ENCODE peak calls at places on chromosomes 16 and 17, in seven cellular contexts. M is HepG2, R is trophoblast cell, P is mammary epithelial cell, Y is endothelial cell of umbilical vein, T is fibroblast of lung, N is MM.1S. G is an unnamed sample.

GRCh38 chr16:67967183-67967955 is 1.1 kb downstream of the SLC12A4 start:
- DNase-seq in T (no peak), Y (peak; percentile 37), R (peak; percentile 48), M (no peak), P (peak; percentile 40), N (peak; percentile 17), G (no peak)

GRCh38 chr16:14148569-14148968 is 77.5 kb downstream of the MRTFB start:
- DNase-seq in P (peak; percentile 41), Y (no peak), T (peak; percentile 58), R (no peak), M (no peak), N (no peak), G (no peak)

GRCh38 chr17:38566666-38567031 is 39.1 kb downstream of the SRCIN1 start:
- DNase-seq in P (no peak), R (no peak), Y (no peak), N (no peak), M (no peak), T (no peak), G (no peak)

GRCh38 chr16:15643453-15644305 is 725 bp upstream of the MARF1 start:
- DNase-seq in T (peak; percentile 60), N (peak; percentile 55), M (peak; percentile 84), Y (peak; percentile 73), R (peak; percentile 75), P (no peak), G (no peak)

GRCh38 chr16:80852261-80852872 is 48.0 kb upstream of the CDYL2 start:
- DNase-seq in R (peak; percentile 60), Y (peak; percentile 53), T (peak; percentile 17), M (peak; percentile 31), P (peak; percentile 2), N (peak; percentile 33), G (peak; percentile 39)

GRCh38 chr17:58468944-58469343 is 19.3 kb downstream of the HSF5 start:
- DNase-seq in R (no peak), N (no peak), M (no peak), P (no peak), Y (no peak), T (no peak), G (no peak)

GRCh38 chr16:68065716-68066305 is 19.4 kb upstream of the NFATC3 start:
- DNase-seq in T (peak; percentile 86), M (no peak), N (no peak), R (peak; percentile 83), P (no peak), Y (peak; percentile 57), G (no peak)

GRCh38 chr17:74280093-74280513 is 6.1 kb downstream of the DNAI2 start:
- DNase-seq in N (peak; percentile 17), R (peak; percentile 7), T (no peak), P (no peak), Y (no peak), M (no peak), G (no peak)

GRCh38 chr17:81386646-81387234 is 8.5 kb upstream of the BAHCC1 start:
- DNase-seq in R (no peak), Y (no peak), T (no peak), M (peak; percentile 45), P (no peak), N (no peak), G (no peak)

GRCh38 chr17:66951605-66951953 is 12.9 kb upstream of the CACNG4 start:
- DNase-seq in N (no peak), R (peak; percentile 69), P (no peak), M (no peak), Y (no peak), T (no peak), G (no peak)

GRCh38 chr17:79019631-79020584 is 4.1 kb upstream of the C1QTNF1 start:
- DNase-seq in R (peak; percentile 67), T (peak; percentile 59), P (peak; percentile 53), N (peak; percentile 67), M (peak; percentile 79), Y (peak; percentile 67), G (no peak)

GRCh38 chr16:19148189-19148588 is 19.9 kb upstream of the SYT17 start:
- DNase-seq in R (no peak), T (no peak), Y (no peak), N (no peak), M (no peak), P (no peak), G (no peak)

GRCh38 chr17:69326302-69327059 is 452 bp downstream of the ABCA5 start:
- DNase-seq in M (peak; percentile 7), T (peak; percentile 34), N (peak; percentile 34), Y (peak; percentile 56), P (peak; percentile 76), R (peak; percentile 45), G (no peak)

GRCh38 chr16:4176794-4177438 is 60.7 kb upstream of the ADCY9 start:
- DNase-seq in P (peak; percentile 66), T (peak; percentile 70), N (no peak), Y (no peak), M (peak; percentile 8), R (no peak), G (no peak)

GRCh38 chr17:82929676-82930042 is 89.8 kb upstream of the ZNF750 start:
- DNase-seq in Y (no peak), R (no peak), M (no peak), T (no peak), P (no peak), N (no peak), G (no peak)

GRCh38 chr17:81603846-81604610 is 32.9 kb downstream of the NPLOC4 start:
- DNase-seq in N (no peak), M (no peak), T (no peak), R (peak; percentile 90), P (no peak), Y (no peak), G (no peak)

GRCh38 chr17:43367588-43368242 is 31.1 kb upstream of the ARL4D start:
- DNase-seq in P (peak; percentile 99), M (peak; percentile 91), R (peak; percentile 94), N (peak; percentile 71), T (peak; percentile 94), Y (no peak), G (no peak)

GRCh38 chr17:45371414-45372324 is 54.8 kb upstream of the MAP3K14 start:
- DNase-seq in M (peak; percentile 89), R (peak; percentile 98), T (peak; percentile 98), Y (peak; percentile 93), N (no peak), P (peak; percentile 96), G (peak; percentile 87)

GRCh38 chr16:78528265-78528664 is 428.8 kb downstream of the WWOX start:
- DNase-seq in T (peak; percentile 40), Y (no peak), P (no peak), R (no peak), M (no peak), N (no peak), G (no peak)
- H3K9ac ChIP-seq in T (no peak overlapping the region), Y (no peak overlapping the region), P (no peak overlapping the region), R (no peak overlapping the region), M (no peak overlapping the region), N (no peak overlapping the region), G (no peak overlapping the region)

GRCh38 chr17:72336026-72336803 is 215.4 kb downstream of the SOX9 start:
- DNase-seq in M (no peak), N (no peak), P (no peak), R (no peak), T (peak; percentile 69), Y (no peak), G (no peak)
- H3K4me3 ChIP-seq in M (no peak overlapping the region), N (no peak overlapping the region), P (no peak overlapping the region), R (no peak overlapping the region), T (no peak overlapping the region), Y (no peak overlapping the region), G (no peak overlapping the region)

GRCh38 chr16:84943620-84944019 is 67.7 kb downstream of the ZDHHC7 start:
- DNase-seq in M (no peak), P (no peak), Y (no peak), N (no peak), R (no peak), T (no peak), G (no peak)

GRCh38 chr16:84948855-84949610 is 62.3 kb downstream of the ZDHHC7 start:
- DNase-seq in T (no peak), N (no peak), P (no peak), R (no peak), M (no peak), Y (no peak), G (no peak)

GRCh38 chr16:84947996-84948854 is 63.1 kb downstream of the ZDHHC7 start:
- DNase-seq in T (no peak), P (no peak), N (no peak), Y (no peak), M (no peak), R (no peak), G (no peak)

GRCh38 chr16:84949776-84950436 is 61.4 kb downstream of the ZDHHC7 start:
- DNase-seq in N (no peak), M (no peak), R (no peak), P (no peak), Y (no peak), T (no peak), G (no peak)

DNA sequence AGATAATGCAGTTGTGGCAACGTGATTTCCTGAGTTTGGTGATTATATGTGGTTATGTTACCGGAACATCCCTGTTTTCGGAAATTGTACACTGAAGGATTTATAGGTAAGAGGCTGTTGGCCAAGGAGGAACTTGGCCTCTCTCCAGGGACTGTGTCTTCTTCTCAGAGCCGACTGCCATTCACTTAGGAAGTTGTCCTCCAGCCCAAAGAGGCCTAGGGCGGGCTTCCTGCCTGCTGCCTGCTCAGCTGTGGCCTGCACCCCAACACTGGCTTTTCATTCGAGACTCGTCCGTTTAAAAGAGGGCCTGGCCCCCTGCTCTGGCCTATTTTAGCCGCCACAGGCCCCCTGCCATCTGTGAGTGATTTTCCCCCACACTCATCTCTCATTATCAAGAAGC is 64.3 kb downstream of the ZDHHC7 start:
- DNase-seq in T (no peak), P (no peak), R (no peak), Y (peak; percentile 18), M (no peak), N (no peak), G (no peak)
- H3K9ac ChIP-seq in T (no peak overlapping the region), P (no peak overlapping the region), R (no peak overlapping the region), Y (no peak overlapping the region), M (no peak overlapping the region), N (no peak overlapping the region), G (no peak overlapping the region)

DNA sequence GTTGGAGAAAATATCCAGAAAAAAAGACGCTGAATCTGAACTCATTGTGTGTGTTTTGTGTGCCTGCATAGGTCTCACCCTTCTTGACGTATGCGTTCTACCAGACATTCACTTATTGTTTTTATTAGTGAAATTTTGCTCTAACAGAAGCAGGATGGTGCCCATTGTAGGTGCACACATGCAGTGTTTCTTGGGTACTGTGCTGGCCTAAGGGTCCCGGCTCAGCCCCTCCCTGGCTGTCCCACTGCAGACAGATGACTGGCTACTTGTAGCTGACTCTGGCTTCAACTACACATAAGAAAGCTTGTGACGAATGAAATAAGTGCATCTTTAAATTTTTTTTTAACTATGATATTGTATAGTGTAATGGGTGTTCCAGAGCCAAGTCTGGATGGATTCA is 227.0 kb downstream of the CBLN1 start:
- DNase-seq in P (no peak), N (no peak), M (no peak), R (no peak), Y (no peak), T (no peak), G (no peak)
- H3K4me3 ChIP-seq in P (no peak overlapping the region), N (no peak overlapping the region), M (no peak overlapping the region), R (no peak overlapping the region), Y (no peak overlapping the region), T (no peak overlapping the region), G (no peak overlapping the region)

GRCh38 chr17:49373115-49373514 is 11.1 kb upstream of the ZNF652 start:
- DNase-seq in P (no peak), R (no peak), M (no peak), N (no peak), T (no peak), Y (no peak), G (no peak)
- H3K9ac ChIP-seq in P (no peak overlapping the region), R (no peak overlapping the region), M (no peak overlapping the region), N (no peak overlapping the region), T (no peak overlapping the region), Y (no peak overlapping the region), G (no peak overlapping the region)

GRCh38 chr17:47205419-47205963 is 3.7 kb upstream of the MYL4 start:
- DNase-seq in P (peak; percentile 80), R (peak; percentile 90), Y (no peak), M (no peak), T (peak; percentile 90), N (peak; percentile 95), G (no peak)
- H3K4me3 ChIP-seq in P (no peak overlapping the region), R (no peak overlapping the region), Y (no peak overlapping the region), M (no peak overlapping the region), T (no peak overlapping the region), N (peak overlapping the region; percentile 49), G (no peak overlapping the region)

G was measured in NT2/D1.